ENCODE peak calls at places on chromosomes 2 and 18, in ten cellular contexts. E, H, S, T, A, P, B, W, M and Y are unnamed samples.

GRCh38 chr18:36066731-36067117 is 635 bp downstream of the RPRD1A start:
- DNase-seq in P (no peak), B (no peak), S (peak), W (no peak), T (peak), E (no peak), M (peak), H (no peak), A (no peak), Y (no peak)

GRCh38 chr18:47594063-47594462 is 336.4 kb downstream of the SMAD2 start:
- DNase-seq in M (no peak), E (no peak), W (no peak), P (no peak), T (no peak), B (no peak), S (no peak), A (no peak), H (no peak), Y (no peak)

GRCh38 chr2:120680136-120680761 is 55.4 kb upstream of the GLI2 start:
- DNase-seq in P (peak), W (peak), M (peak), S (peak), H (peak), A (peak), T (peak), B (peak), E (peak), Y (peak)

GRCh38 chr2:71849603-71850305 is 297.9 kb downstream of the CYP26B1 start:
- DNase-seq in T (no peak), M (no peak), S (no peak), H (no peak), A (no peak), B (no peak), P (no peak), E (no peak), W (no peak), Y (no peak)

GRCh38 chr2:161423351-161424178 is 7.5 kb downstream of the TBR1 start:
- DNase-seq in W (no peak), M (no peak), H (no peak), T (no peak), B (no peak), P (no peak), S (no peak), A (no peak), E (no peak), Y (no peak)

GRCh38 chr2:20737505-20737904 is 70.6 kb downstream of the GDF7 start:
- DNase-seq in M (no peak), W (no peak), B (no peak), E (no peak), P (no peak), T (no peak), H (no peak), S (peak), A (no peak), Y (no peak)

GRCh38 chr2:76895469-76895868 is 626.7 kb downstream of the LRRTM4 start:
- DNase-seq in H (no peak), B (no peak), W (no peak), P (no peak), A (no peak), M (peak), T (no peak), S (no peak), E (no peak), Y (no peak)

GRCh38 chr2:134257965-134258683 is 4.3 kb downstream of the MGAT5 start:
- DNase-seq in B (no peak), P (no peak), A (no peak), M (no peak), E (no peak), T (no peak), S (no peak), H (no peak), W (no peak), Y (no peak)

GRCh38 chr18:58235001-58235436 is 191.0 kb downstream of the NEDD4L start:
- DNase-seq in S (no peak), E (no peak), W (no peak), P (no peak), M (no peak), A (no peak), T (no peak), H (no peak), B (no peak), Y (no peak)

GRCh38 chr2:232981356-232981755 is 31.7 kb downstream of the NGEF start:
- DNase-seq in S (no peak), W (no peak), A (peak), B (no peak), H (no peak), E (no peak), T (no peak), P (no peak), M (no peak), Y (no peak)

GRCh38 chr2:60549250-60550150 is 4.0 kb downstream of the BCL11A start:
- DNase-seq in W (no peak), E (no peak), M (no peak), T (no peak), P (no peak), S (peak), A (no peak), B (no peak), H (peak), Y (no peak)

GRCh38 chr18:37551249-37551648 is 14.3 kb downstream of the CELF4 start:
- DNase-seq in B (no peak), T (no peak), P (no peak), A (no peak), H (no peak), S (no peak), M (no peak), E (no peak), W (no peak), Y (no peak)

GRCh38 chr2:45777996-45778719 is 126.7 kb downstream of the PRKCE start:
- DNase-seq in T (no peak), E (no peak), S (no peak), B (no peak), H (no peak), M (no peak), P (no peak), A (no peak), W (no peak), Y (no peak)

GRCh38 chr18:27298215-27298804 is 113.2 kb upstream of the CHST9 start:
- DNase-seq in M (no peak), P (no peak), T (no peak), B (no peak), A (no peak), H (no peak), S (no peak), W (no peak), E (no peak), Y (no peak)

GRCh38 chr18:48949051-48949605 is 1.6 kb downstream of the SMAD7 start:
- DNase-seq in B (no peak), W (no peak), A (no peak), M (no peak), H (no peak), E (no peak), P (no peak), S (no peak), T (peak), Y (no peak)

DNA sequence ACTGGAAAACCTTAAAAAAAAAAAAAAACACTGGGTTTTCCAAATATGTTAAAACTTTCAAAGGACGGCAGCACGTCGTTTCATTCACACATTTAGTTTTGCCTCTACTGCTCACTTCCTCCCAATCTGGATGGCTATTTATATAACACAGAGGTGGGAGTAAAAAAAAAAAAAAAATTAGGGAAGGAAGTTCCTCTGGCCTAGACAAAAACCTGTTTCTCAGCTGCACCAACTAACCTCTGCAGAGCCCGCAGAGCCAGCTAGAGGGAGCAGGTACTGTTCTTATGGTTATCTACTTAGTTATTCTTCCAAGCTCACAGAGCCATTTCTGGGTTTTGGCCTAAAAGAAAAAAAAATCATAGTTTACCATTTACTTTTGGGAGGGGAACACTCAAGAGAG is 28.1 kb downstream of the SLC1A4 start:
- DNase-seq in W (no peak), E (no peak), P (no peak), A (peak), M (no peak), H (no peak), B (no peak), S (peak), T (no peak), Y (no peak)
- H3K4me3 ChIP-seq in W (no peak), E (no peak), P (no peak), A (no peak), M (no peak), H (no peak), B (no peak), S (no peak), T (no peak), Y (no peak)

GRCh38 chr2:36376992-36377738 is 21.6 kb downstream of the CRIM1 start:
- DNase-seq in W (no peak), M (no peak), A (peak), S (no peak), T (no peak), H (no peak), B (no peak), E (no peak), P (no peak), Y (no peak)
- TF ChIP-seq CTCF in W (no peak), M (no peak), A (no peak), S (no peak), T (no peak), H (no peak), B (no peak), E (no peak), P (no peak), Y (no peak)

GRCh38 chr2:152098033-152098797 is 629 bp downstream of the CACNB4 start:
- DNase-seq in H (no peak), S (no peak), W (no peak), B (no peak), A (no peak), T (peak), E (no peak), P (no peak), M (no peak), Y (no peak)

GRCh38 chr2:152097291-152098032 is 1.4 kb downstream of the CACNB4 start:
- DNase-seq in B (no peak), W (no peak), P (no peak), H (peak), E (no peak), M (peak), S (no peak), T (peak), A (no peak), Y (peak)

GRCh38 chr2:152100961-152101360 is 2.1 kb upstream of the CACNB4 start:
- DNase-seq in S (no peak), W (no peak), H (no peak), M (no peak), A (no peak), B (no peak), T (no peak), E (no peak), P (no peak), Y (no peak)

GRCh38 chr2:152098798-152099654 is at the start of gene CACNB4:
- DNase-seq in P (no peak), B (no peak), H (peak), M (no peak), T (peak), E (no peak), S (no peak), A (no peak), W (no peak), Y (no peak)

GRCh38 chr2:152099655-152100050 is 809 bp upstream of the CACNB4 start:
- DNase-seq in H (no peak), M (no peak), T (no peak), B (no peak), A (no peak), P (no peak), W (no peak), E (no peak), S (no peak), Y (no peak)
- H3K4me3 ChIP-seq in H (peak), M (no peak), T (no peak), B (peak), A (peak), P (no peak), W (peak), E (no peak), S (no peak), Y (no peak)

GRCh38 chr2:8515390-8515761 is 166.5 kb upstream of the ID2 start:
- DNase-seq in T (no peak), P (no peak), H (no peak), E (peak), B (no peak), W (no peak), M (no peak), S (peak), A (peak), Y (no peak)

GRCh38 chr2:8514748-8515389 is 167.0 kb upstream of the ID2 start:
- DNase-seq in H (no peak), P (no peak), M (no peak), A (no peak), E (no peak), T (no peak), S (peak), B (no peak), W (no peak), Y (no peak)

GRCh38 chr2:8514274-8514662 is 167.6 kb upstream of the ID2 start:
- DNase-seq in M (no peak), A (no peak), E (no peak), S (no peak), P (no peak), W (no peak), H (no peak), B (no peak), T (no peak), Y (no peak)

GRCh38 chr2:8517850-8518480 is 163.9 kb upstream of the ID2 start:
- DNase-seq in S (no peak), E (no peak), P (no peak), T (no peak), H (no peak), B (no peak), M (no peak), W (no peak), A (no peak), Y (no peak)

GRCh38 chr2:8515864-8516533 is 165.9 kb upstream of the ID2 start:
- DNase-seq in M (no peak), A (no peak), W (no peak), S (peak), H (no peak), P (no peak), T (no peak), B (no peak), E (no peak), Y (no peak)
- TF ChIP-seq CTCF in M (no peak), A (no peak), W (no peak), S (peak), H (no peak), P (no peak), T (no peak), B (no peak), E (no peak), Y (no peak)

GRCh38 chr2:10811552-10811951 is 1.0 kb downstream of the PDIA6 start:
- DNase-seq in B (no peak), W (no peak), P (no peak), M (no peak), T (no peak), S (no peak), A (no peak), H (peak), E (no peak), Y (no peak)

GRCh38 chr2:10814142-10814541 is 1.6 kb upstream of the PDIA6 start:
- DNase-seq in B (no peak), H (no peak), W (no peak), P (no peak), M (no peak), T (no peak), A (no peak), S (no peak), E (no peak), Y (no peak)

GRCh38 chr2:10813085-10813748 is 632 bp upstream of the PDIA6 start:
- DNase-seq in H (no peak), T (no peak), S (peak), B (no peak), W (no peak), M (peak), P (no peak), E (no peak), A (no peak), Y (no peak)

GRCh38 chr2:10812362-10813084 is at the start of gene PDIA6:
- DNase-seq in W (peak), P (peak), M (peak), S (peak), A (peak), B (peak), H (peak), T (peak), E (peak), Y (peak)

DNA sequence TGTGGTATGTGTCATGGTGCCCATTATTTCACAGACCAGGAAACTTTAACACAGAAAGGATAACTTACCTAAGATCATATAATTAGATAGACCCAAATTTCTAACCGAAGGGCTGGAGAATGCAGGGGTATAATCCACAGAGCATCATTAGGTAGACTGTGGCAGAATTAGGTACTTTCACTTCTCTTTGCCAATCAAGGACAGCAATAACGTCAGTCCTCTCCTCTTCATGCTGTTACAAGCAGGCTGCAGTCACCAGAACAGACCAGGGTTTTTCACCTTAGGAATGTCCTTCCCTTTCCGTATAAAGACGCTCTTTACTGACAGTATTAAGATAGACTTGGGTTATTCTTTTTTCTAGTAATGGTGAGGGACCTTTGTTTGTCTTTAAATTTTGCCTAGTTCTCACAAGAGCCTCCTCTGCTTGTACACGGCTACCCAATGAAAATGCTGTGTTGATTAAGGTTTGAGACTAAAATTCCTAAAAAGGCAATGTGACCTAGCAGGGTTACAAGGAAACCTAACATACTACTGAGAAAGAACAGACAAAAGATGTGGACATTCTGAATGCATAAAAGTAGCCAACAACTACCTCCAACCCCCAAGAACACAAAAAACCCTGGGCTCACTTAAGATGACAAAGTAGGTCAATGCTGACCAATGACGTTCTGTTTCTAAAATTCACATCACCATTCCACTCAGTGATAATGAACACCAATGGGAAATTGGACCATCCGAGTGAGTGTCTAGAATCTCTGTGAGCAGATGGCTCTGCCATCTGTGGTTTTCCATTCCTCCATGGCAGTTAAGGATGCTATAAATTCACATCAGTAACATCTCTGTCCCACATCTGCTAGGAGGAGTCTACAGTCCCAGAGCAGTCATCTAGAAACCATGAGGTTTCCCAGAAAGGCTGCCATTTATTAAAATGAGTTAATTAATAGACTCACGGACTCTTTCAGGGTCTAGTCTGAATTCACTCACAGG is 2.1 kb downstream of the PDIA6 start:
- DNase-seq in A (no peak), T (peak), M (peak), H (peak), W (no peak), B (no peak), S (peak), E (no peak), P (no peak), Y (no peak)
- H3K4me3 ChIP-seq in A (no peak), T (peak), M (peak), H (peak), W (peak), B (peak), S (peak), E (no peak), P (peak), Y (peak)

GRCh38 chr2:212528106-212528856 is 10.3 kb downstream of the ERBB4 start:
- DNase-seq in W (no peak), A (no peak), B (no peak), P (no peak), E (no peak), M (no peak), H (no peak), T (no peak), S (no peak), Y (no peak)
- TF ChIP-seq CTCF in W (peak), A (no peak), B (no peak), P (no peak), E (no peak), M (no peak), H (peak), T (peak), S (peak), Y (no peak)

DNA sequence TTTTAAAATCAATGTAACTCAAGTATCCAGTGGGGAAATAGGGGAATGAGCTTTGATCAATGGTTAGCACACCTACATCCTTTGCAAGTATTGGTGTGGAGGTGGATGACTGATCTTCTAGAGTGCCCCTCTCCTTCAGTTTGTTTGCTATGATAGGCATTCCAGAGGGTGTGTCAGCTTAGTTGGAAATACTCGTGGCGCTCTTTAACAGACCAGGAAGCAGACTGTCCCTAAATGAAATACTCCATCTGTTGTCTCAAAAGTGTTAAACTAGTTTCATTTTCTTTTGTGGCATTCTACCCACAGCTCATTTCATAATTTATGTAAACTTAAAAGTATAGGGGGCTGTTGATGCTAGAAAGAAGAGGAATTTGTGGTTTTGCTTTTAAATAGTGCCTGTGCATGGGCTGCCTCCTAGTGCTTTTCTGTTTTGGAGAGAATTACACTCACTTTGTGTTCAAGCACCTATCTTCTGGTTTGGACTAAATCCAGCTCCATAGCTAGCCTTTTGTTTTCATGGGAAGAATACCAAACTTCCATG is 66.2 kb downstream of the STAT1 start:
- DNase-seq in E (no peak), S (no peak), B (no peak), A (no peak), M (peak), T (peak), H (peak), W (peak), P (no peak), Y (peak)
- H3K4me3 ChIP-seq in E (no peak), S (no peak), B (peak), A (no peak), M (no peak), T (peak), H (no peak), W (no peak), P (no peak), Y (no peak)

DNA sequence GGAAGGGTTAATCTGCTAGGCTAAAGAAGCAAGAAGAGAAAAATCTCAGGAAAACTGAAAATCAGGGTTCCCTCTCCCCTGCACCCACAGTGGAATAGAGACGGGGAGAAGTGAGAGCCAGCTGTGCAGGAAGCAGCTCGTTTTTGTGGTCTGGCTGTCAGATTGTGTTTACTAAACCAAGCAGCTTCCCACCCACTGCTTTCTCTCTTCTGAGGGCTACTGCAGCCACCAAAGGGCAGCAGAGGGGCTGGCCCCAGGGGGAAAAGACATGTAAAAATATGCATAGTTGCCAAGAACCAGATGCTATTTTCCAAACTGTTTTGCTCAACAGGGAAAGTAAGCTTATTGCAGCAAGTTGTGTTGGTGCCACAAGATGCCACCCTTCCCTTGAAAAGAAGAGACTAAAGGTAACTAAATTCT is 72.6 kb upstream of the THUMPD2 start:
- DNase-seq in W (no peak), T (peak), M (peak), A (no peak), B (no peak), H (peak), S (peak), P (no peak), E (no peak), Y (peak)
- TF ChIP-seq CTCF in W (no peak), T (peak), M (no peak), A (no peak), B (no peak), H (peak), S (peak), P (no peak), E (no peak), Y (peak)

DNA sequence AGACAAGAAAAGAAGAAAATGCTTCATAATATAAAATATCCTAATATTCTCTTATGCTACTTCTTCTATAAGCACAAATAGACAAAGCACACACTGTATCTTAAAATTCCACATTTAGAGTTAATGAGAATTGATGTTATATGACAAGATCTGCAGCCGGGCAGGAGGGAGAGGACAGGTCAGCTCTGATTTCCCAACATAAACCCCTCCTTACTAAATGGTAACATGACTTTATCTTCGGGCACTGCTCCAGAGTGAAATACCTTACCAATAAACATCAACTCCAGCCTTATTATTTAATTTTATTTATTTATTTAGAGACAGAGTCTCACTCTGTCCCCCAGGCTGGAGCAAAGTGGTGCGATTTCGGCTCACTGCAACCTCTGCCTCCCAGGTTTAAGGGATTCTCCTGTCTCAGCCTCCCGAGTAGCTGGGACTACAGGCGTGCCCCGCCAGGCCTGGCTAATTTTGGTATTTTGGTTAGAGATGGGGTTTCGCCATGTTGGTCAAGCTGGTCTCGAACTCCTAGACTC is 1.8 kb downstream of the CYB5A start:
- DNase-seq in A (no peak), M (no peak), B (no peak), S (no peak), W (no peak), H (no peak), T (no peak), P (no peak), E (no peak), Y (no peak)
- H3K4me3 ChIP-seq in A (peak), M (no peak), B (peak), S (no peak), W (no peak), H (no peak), T (peak), P (no peak), E (no peak), Y (no peak)